ENCODE peak calls at places on chromosomes 2 and 18, in nine cellular contexts. One of them, this sample, is unnamed.

GRCh38 chr18:53380063-53380639 is 844.3 kb downstream of the MBD2 start:
- DNase-seq in GM06990: no peak
- DNase-seq in cardiac muscle cell: peak; percentile 46
- DNase-seq in GM13976: peak; percentile 30
- DNase-seq in WTC11: no peak
- DNase-seq in RWPE1: peak; percentile 0
- DNase-seq in MCF 10A: peak; percentile 50
- DNase-seq in foreskin fibroblast: no peak
- DNase-seq in SK-N-SH: peak; percentile 31
- DNase-seq in this sample: no peak

GRCh38 chr2:238379096-238379810 is 47.5 kb upstream of the ASB1 start:
- DNase-seq in SK-N-SH: no peak
- DNase-seq in WTC11: no peak
- DNase-seq in cardiac muscle cell: no peak
- DNase-seq in MCF 10A: no peak
- DNase-seq in GM06990: no peak
- DNase-seq in foreskin fibroblast: no peak
- DNase-seq in RWPE1: no peak
- DNase-seq in GM13976: peak; percentile 35
- DNase-seq in this sample: peak; percentile 74

GRCh38 chr2:172085460-172086159 is at the start of gene DLX1:
- DNase-seq in SK-N-SH: peak; percentile 71
- DNase-seq in foreskin fibroblast: no peak
- DNase-seq in WTC11: peak; percentile 50
- DNase-seq in GM06990: peak; percentile 57
- DNase-seq in cardiac muscle cell: no peak
- DNase-seq in RWPE1: no peak
- DNase-seq in MCF 10A: no peak
- DNase-seq in GM13976: no peak
- DNase-seq in this sample: no peak

GRCh38 chr2:3643371-3644245 is 14.4 kb upstream of the ALLC start:
- DNase-seq in GM06990: no peak
- DNase-seq in MCF 10A: no peak
- DNase-seq in GM13976: no peak
- DNase-seq in RWPE1: no peak
- DNase-seq in foreskin fibroblast: no peak
- DNase-seq in SK-N-SH: no peak
- DNase-seq in WTC11: no peak
- DNase-seq in cardiac muscle cell: no peak
- DNase-seq in this sample: no peak

GRCh38 chr2:241099246-241099645 is 2.8 kb downstream of the MTERF4 start:
- DNase-seq in MCF 10A: no peak
- DNase-seq in WTC11: no peak
- DNase-seq in RWPE1: no peak
- DNase-seq in foreskin fibroblast: no peak
- DNase-seq in GM13976: no peak
- DNase-seq in cardiac muscle cell: no peak
- DNase-seq in GM06990: no peak
- DNase-seq in SK-N-SH: no peak
- DNase-seq in this sample: no peak

GRCh38 chr18:58272779-58273500 is 228.9 kb downstream of the NEDD4L start:
- DNase-seq in GM13976: no peak
- DNase-seq in RWPE1: no peak
- DNase-seq in foreskin fibroblast: no peak
- DNase-seq in GM06990: no peak
- DNase-seq in MCF 10A: no peak
- DNase-seq in WTC11: no peak
- DNase-seq in cardiac muscle cell: no peak
- DNase-seq in SK-N-SH: no peak
- DNase-seq in this sample: no peak

GRCh38 chr2:69716555-69717120 is 25.3 kb upstream of the ANXA4 start:
- DNase-seq in GM13976: no peak
- DNase-seq in SK-N-SH: no peak
- DNase-seq in MCF 10A: no peak
- DNase-seq in WTC11: no peak
- DNase-seq in RWPE1: no peak
- DNase-seq in cardiac muscle cell: no peak
- DNase-seq in foreskin fibroblast: peak; percentile 35
- DNase-seq in GM06990: no peak
- DNase-seq in this sample: no peak

GRCh38 chr18:27428120-27428519 is 243.0 kb upstream of the CHST9 start:
- DNase-seq in RWPE1: no peak
- DNase-seq in cardiac muscle cell: no peak
- DNase-seq in foreskin fibroblast: no peak
- DNase-seq in MCF 10A: no peak
- DNase-seq in SK-N-SH: no peak
- DNase-seq in GM06990: no peak
- DNase-seq in GM13976: no peak
- DNase-seq in WTC11: peak; percentile 17
- DNase-seq in this sample: no peak

GRCh38 chr2:20578895-20579825 is 71.7 kb downstream of the HS1BP3 start:
- DNase-seq in GM06990: peak; percentile 77
- DNase-seq in GM13976: peak; percentile 79
- DNase-seq in foreskin fibroblast: peak; percentile 97
- DNase-seq in SK-N-SH: peak; percentile 46
- DNase-seq in WTC11: no peak
- DNase-seq in RWPE1: peak; percentile 87
- DNase-seq in cardiac muscle cell: peak; percentile 21
- DNase-seq in MCF 10A: peak; percentile 93
- DNase-seq in this sample: no peak

GRCh38 chr2:105593221-105593967 is 151.3 kb upstream of the NCK2 start:
- DNase-seq in foreskin fibroblast: no peak
- DNase-seq in cardiac muscle cell: no peak
- DNase-seq in MCF 10A: no peak
- DNase-seq in SK-N-SH: no peak
- DNase-seq in WTC11: peak; percentile 39
- DNase-seq in GM13976: no peak
- DNase-seq in RWPE1: peak; percentile 61
- DNase-seq in GM06990: no peak
- DNase-seq in this sample: no peak

GRCh38 chr18:61554946-61555361 is 221.7 kb downstream of the CDH20 start:
- DNase-seq in SK-N-SH: no peak
- DNase-seq in foreskin fibroblast: no peak
- DNase-seq in MCF 10A: no peak
- DNase-seq in WTC11: no peak
- DNase-seq in GM13976: no peak
- DNase-seq in GM06990: no peak
- DNase-seq in cardiac muscle cell: no peak
- DNase-seq in RWPE1: no peak
- DNase-seq in this sample: no peak

GRCh38 chr2:240447934-240448333 is 12.5 kb downstream of the GPC1 start:
- DNase-seq in MCF 10A: no peak
- DNase-seq in GM06990: no peak
- DNase-seq in cardiac muscle cell: no peak
- DNase-seq in foreskin fibroblast: no peak
- DNase-seq in GM13976: no peak
- DNase-seq in RWPE1: no peak
- DNase-seq in WTC11: no peak
- DNase-seq in SK-N-SH: no peak
- DNase-seq in this sample: no peak

GRCh38 chr2:70255637-70256314 is 2.2 kb upstream of the PCYOX1 start:
- DNase-seq in GM06990: no peak
- DNase-seq in SK-N-SH: no peak
- DNase-seq in cardiac muscle cell: no peak
- DNase-seq in GM13976: no peak
- DNase-seq in RWPE1: no peak
- DNase-seq in foreskin fibroblast: no peak
- DNase-seq in WTC11: no peak
- DNase-seq in MCF 10A: no peak
- DNase-seq in this sample: no peak

GRCh38 chr2:98710709-98711108 is 20.2 kb downstream of the MGAT4A start:
- DNase-seq in WTC11: no peak
- DNase-seq in GM13976: no peak
- DNase-seq in MCF 10A: no peak
- DNase-seq in GM06990: no peak
- DNase-seq in SK-N-SH: no peak
- DNase-seq in RWPE1: no peak
- DNase-seq in foreskin fibroblast: no peak
- DNase-seq in cardiac muscle cell: no peak
- DNase-seq in this sample: no peak

GRCh38 chr2:159613515-159614336 is 2.6 kb downstream of the BAZ2B start:
- DNase-seq in RWPE1: no peak
- DNase-seq in cardiac muscle cell: no peak
- DNase-seq in GM06990: peak; percentile 13
- DNase-seq in WTC11: no peak
- DNase-seq in GM13976: no peak
- DNase-seq in MCF 10A: peak; percentile 42
- DNase-seq in SK-N-SH: no peak
- DNase-seq in foreskin fibroblast: no peak
- DNase-seq in this sample: no peak

GRCh38 chr2:176085861-176086771 is 2.4 kb upstream of the EVX2 start:
- DNase-seq in foreskin fibroblast: no peak
- DNase-seq in GM06990: no peak
- DNase-seq in SK-N-SH: peak; percentile 78
- DNase-seq in MCF 10A: peak; percentile 50
- DNase-seq in WTC11: peak; percentile 69
- DNase-seq in GM13976: no peak
- DNase-seq in cardiac muscle cell: peak; percentile 78
- DNase-seq in RWPE1: peak; percentile 21
- DNase-seq in this sample: no peak

GRCh38 chr2:79832540-79833234 is 319.8 kb downstream of the CTNNA2 start:
- DNase-seq in WTC11: no peak
- DNase-seq in MCF 10A: no peak
- DNase-seq in SK-N-SH: no peak
- DNase-seq in RWPE1: no peak
- DNase-seq in GM13976: no peak
- DNase-seq in foreskin fibroblast: no peak
- DNase-seq in cardiac muscle cell: no peak
- DNase-seq in GM06990: no peak
- DNase-seq in this sample: no peak

GRCh38 chr2:218635719-218636118 is 23.7 kb downstream of the ZNF142 start:
- DNase-seq in foreskin fibroblast: no peak
- DNase-seq in MCF 10A: no peak
- DNase-seq in RWPE1: no peak
- DNase-seq in GM06990: no peak
- DNase-seq in WTC11: no peak
- DNase-seq in GM13976: no peak
- DNase-seq in cardiac muscle cell: no peak
- DNase-seq in SK-N-SH: no peak
- DNase-seq in this sample: no peak

GRCh38 chr2:27663160-27663462 is 303 bp downstream of the SUPT7L start:
- DNase-seq in MCF 10A: no peak
- DNase-seq in GM13976: no peak
- DNase-seq in foreskin fibroblast: no peak
- DNase-seq in cardiac muscle cell: no peak
- DNase-seq in SK-N-SH: no peak
- DNase-seq in RWPE1: no peak
- DNase-seq in GM06990: no peak
- DNase-seq in WTC11: no peak
- DNase-seq in this sample: no peak

DNA sequence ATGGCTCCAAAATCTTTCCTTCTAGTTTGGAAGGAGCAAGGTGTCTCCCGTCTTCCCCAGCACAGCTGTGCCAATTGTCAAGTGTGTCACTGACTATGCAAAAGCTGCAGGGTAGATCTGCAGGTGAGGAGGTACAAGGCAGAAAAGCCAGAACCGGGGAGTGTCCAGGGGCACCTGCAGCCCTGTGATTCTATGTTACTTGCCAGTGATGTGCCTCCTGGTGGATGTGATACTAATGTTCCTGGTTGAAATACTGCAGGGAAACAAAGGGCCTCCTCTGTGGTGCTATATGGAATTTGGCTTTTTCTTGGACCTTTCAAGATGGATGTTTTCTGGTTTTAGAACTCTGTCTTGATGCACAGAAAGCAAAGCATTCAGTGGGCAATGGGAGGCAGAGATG is 80.3 kb downstream of the ST6GAL2 start:
- DNase-seq in MCF 10A: no peak
- DNase-seq in SK-N-SH: no peak
- DNase-seq in GM13976: no peak
- DNase-seq in GM06990: no peak
- DNase-seq in WTC11: no peak
- DNase-seq in cardiac muscle cell: no peak
- DNase-seq in foreskin fibroblast: no peak
- DNase-seq in RWPE1: no peak
- DNase-seq in this sample: no peak
- TF ChIP-seq CTCF in MCF 10A: no peak
- TF ChIP-seq CTCF in SK-N-SH: no peak
- TF ChIP-seq CTCF in GM13976: no peak
- TF ChIP-seq CTCF in GM06990: no peak
- TF ChIP-seq CTCF in WTC11: no peak
- TF ChIP-seq CTCF in cardiac muscle cell: no peak
- TF ChIP-seq CTCF in foreskin fibroblast: no peak
- TF ChIP-seq CTCF in RWPE1: no peak
- TF ChIP-seq CTCF in this sample: no peak

DNA sequence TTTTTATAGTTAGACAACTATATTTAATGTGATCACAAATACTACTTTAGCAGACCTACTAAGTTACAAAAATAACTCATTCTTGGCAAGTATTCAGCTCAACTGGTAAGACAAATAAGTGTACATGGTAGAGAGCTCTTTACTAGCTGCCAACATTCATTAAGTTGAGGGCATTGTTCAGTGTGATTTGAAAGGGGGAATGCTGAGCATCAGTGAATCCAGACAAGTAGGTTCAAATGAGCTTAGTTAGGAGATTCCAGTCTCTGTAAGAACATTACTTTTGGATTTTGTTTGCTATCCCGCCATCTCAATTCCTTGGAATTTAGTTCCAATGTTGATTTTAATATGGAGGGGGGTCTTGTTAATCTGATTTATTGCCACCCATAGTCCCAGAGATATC is 187.3 kb upstream of the LYPD1 start:
- DNase-seq in GM06990: no peak
- DNase-seq in cardiac muscle cell: no peak
- DNase-seq in RWPE1: no peak
- DNase-seq in foreskin fibroblast: no peak
- DNase-seq in GM13976: no peak
- DNase-seq in MCF 10A: no peak
- DNase-seq in SK-N-SH: no peak
- DNase-seq in WTC11: no peak
- DNase-seq in this sample: no peak
- TF ChIP-seq CTCF in GM06990: no peak
- TF ChIP-seq CTCF in cardiac muscle cell: no peak
- TF ChIP-seq CTCF in RWPE1: no peak
- TF ChIP-seq CTCF in foreskin fibroblast: no peak
- TF ChIP-seq CTCF in GM13976: no peak
- TF ChIP-seq CTCF in MCF 10A: no peak
- TF ChIP-seq CTCF in SK-N-SH: no peak
- TF ChIP-seq CTCF in WTC11: no peak
- TF ChIP-seq CTCF in this sample: no peak

GRCh38 chr2:81324046-81324445 is 1019.5 kb upstream of the LRRTM1 start:
- DNase-seq in SK-N-SH: no peak
- DNase-seq in cardiac muscle cell: peak; percentile 11
- DNase-seq in WTC11: peak; percentile 14
- DNase-seq in MCF 10A: peak; percentile 39
- DNase-seq in GM06990: no peak
- DNase-seq in GM13976: no peak
- DNase-seq in foreskin fibroblast: no peak
- DNase-seq in RWPE1: no peak
- DNase-seq in this sample: no peak
- TF ChIP-seq CTCF in SK-N-SH: peak; percentile 18
- TF ChIP-seq CTCF in cardiac muscle cell: peak; percentile 12
- TF ChIP-seq CTCF in WTC11: peak; percentile 37
- TF ChIP-seq CTCF in MCF 10A: peak; percentile 51
- TF ChIP-seq CTCF in GM06990: peak; percentile 20
- TF ChIP-seq CTCF in GM13976: no peak
- TF ChIP-seq CTCF in foreskin fibroblast: no peak
- TF ChIP-seq CTCF in RWPE1: peak; percentile 6
- TF ChIP-seq CTCF in this sample: no peak

GRCh38 chr2:113171359-113172075 is 2.3 kb upstream of the PSD4 start:
- DNase-seq in foreskin fibroblast: no peak
- DNase-seq in SK-N-SH: no peak
- DNase-seq in GM13976: no peak
- DNase-seq in cardiac muscle cell: no peak
- DNase-seq in GM06990: no peak
- DNase-seq in RWPE1: no peak
- DNase-seq in WTC11: no peak
- DNase-seq in MCF 10A: no peak
- DNase-seq in this sample: peak; percentile 38
- TF ChIP-seq CTCF in foreskin fibroblast: no peak
- TF ChIP-seq CTCF in SK-N-SH: no peak
- TF ChIP-seq CTCF in GM13976: no peak
- TF ChIP-seq CTCF in cardiac muscle cell: no peak
- TF ChIP-seq CTCF in GM06990: no peak
- TF ChIP-seq CTCF in RWPE1: no peak
- TF ChIP-seq CTCF in WTC11: no peak
- TF ChIP-seq CTCF in MCF 10A: no peak
- TF ChIP-seq CTCF in this sample: no peak